ENCODE peak calls at places on chromosomes 16 and 17, in four cellular contexts. M is sigmoid colon, V is OCI-LY7, B is cardiac muscle cell. U is an unnamed sample.

GRCh38 chr16:19001788-19002187 is 18.1 kb downstream of the TMC7 start:
- DNase-seq in M (no peak), V (no peak), B (peak; percentile 15), U (no peak)

GRCh38 chr16:3254309-3254708 is 2.1 kb downstream of the MEFV start:
- DNase-seq in M (no peak), B (no peak), V (no peak), U (no peak)

GRCh38 chr17:82121660-82122629 is 23.9 kb upstream of the FASN start:
- DNase-seq in V (peak; percentile 77), B (no peak), M (no peak), U (no peak)

GRCh38 chr17:1714980-1715802 is 5.0 kb upstream of the TLCD2 start:
- DNase-seq in B (peak; percentile 96), M (peak; percentile 97), V (no peak), U (no peak)

GRCh38 chr16:87472935-87473334 is 19.9 kb downstream of the ZCCHC14 start:
- DNase-seq in B (no peak), V (no peak), M (no peak), U (no peak)

GRCh38 chr16:84763629-84764028 is 56.2 kb upstream of the CRISPLD2 start:
- DNase-seq in M (peak; percentile 43), V (no peak), B (no peak), U (no peak)

GRCh38 chr17:77455111-77455877 is 314.5 kb downstream of the SEC14L1 start:
- DNase-seq in B (peak; percentile 98), M (no peak), V (peak; percentile 57), U (no peak)

GRCh38 chr16:80723981-80724380 is 80.4 kb downstream of the CDYL2 start:
- DNase-seq in M (no peak), V (no peak), B (no peak), U (no peak)

GRCh38 chr17:43665387-43666101 is 3.8 kb upstream of the MEOX1 start:
- DNase-seq in V (no peak), B (no peak), M (no peak), U (no peak)

GRCh38 chr17:29376667-29377268 is 13.4 kb upstream of the TAOK1 start:
- DNase-seq in B (peak; percentile 91), V (no peak), M (peak; percentile 73), U (no peak)

GRCh38 chr17:53722407-53722806 is 100.3 kb upstream of the KIF2B start:
- DNase-seq in B (peak; percentile 98), M (no peak), V (no peak), U (no peak)

GRCh38 chr17:47987240-47987835 is 16.4 kb downstream of the CDK5RAP3 start:
- DNase-seq in M (peak; percentile 76), V (no peak), B (no peak), U (no peak)

GRCh38 chr16:89560413-89561194 is at the start of gene RPL13:
- DNase-seq in V (peak; percentile 97), M (peak; percentile 98), B (peak; percentile 97), U (peak; percentile 94)

GRCh38 chr16:66274335-66275110 is 92.0 kb upstream of the CDH5 start:
- DNase-seq in B (peak; percentile 71), M (peak; percentile 34), V (peak; percentile 31), U (peak; percentile 33)

GRCh38 chr16:75130150-75130771 is 13.7 kb upstream of the LDHD start:
- DNase-seq in B (no peak), M (no peak), V (no peak), U (no peak)

GRCh38 chr17:40515491-40516041 is 14.1 kb upstream of the TNS4 start:
- DNase-seq in M (peak; percentile 24), B (no peak), V (peak; percentile 16), U (no peak)

GRCh38 chr17:36721560-36722120 is 120.3 kb downstream of the MRM1 start:
- DNase-seq in V (no peak), M (no peak), B (no peak), U (no peak)
- H3K4me3 ChIP-seq in V (no peak overlapping the region), M (no peak overlapping the region), B (peak overlapping the region; percentile 17), U (peak overlapping the region; percentile 79)

DNA sequence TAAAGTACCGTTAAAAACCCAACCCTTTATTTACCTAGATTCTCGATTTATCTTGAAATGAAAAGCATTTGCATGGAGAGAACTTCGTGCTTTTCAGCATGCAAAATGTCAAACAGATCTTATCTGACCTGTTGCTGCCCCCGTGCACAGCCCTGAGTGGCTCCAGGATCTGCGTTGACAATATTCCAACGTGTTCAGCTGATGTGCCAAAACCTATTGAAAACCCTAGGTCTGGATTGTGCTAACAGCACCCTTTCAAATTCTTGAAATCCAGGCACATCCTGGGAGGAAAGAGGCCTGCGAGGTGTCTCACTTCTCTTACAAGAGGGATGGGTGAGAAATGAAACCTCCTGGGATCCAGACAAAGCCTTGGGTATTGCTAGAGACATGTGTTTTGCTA is 231.8 kb downstream of the MAP2K4 start:
- DNase-seq in V (no peak), B (no peak), M (no peak), U (no peak)
- H3K27ac ChIP-seq in V (no peak overlapping the region), B (peak overlapping the region; percentile 92), M (peak overlapping the region; percentile 74), U (no peak overlapping the region)

GRCh38 chr17:35726609-35727460 is 4.6 kb upstream of the RASL10B start:
- DNase-seq in B (peak; percentile 95), V (peak; percentile 34), M (no peak), U (no peak)

GRCh38 chr17:35725058-35725457 is 6.4 kb upstream of the RASL10B start:
- DNase-seq in M (no peak), B (no peak), V (no peak), U (no peak)

GRCh38 chr17:35723735-35724134 is 7.7 kb upstream of the RASL10B start:
- DNase-seq in M (no peak), B (no peak), V (no peak), U (no peak)

GRCh38 chr17:35727635-35728034 is 3.8 kb upstream of the RASL10B start:
- DNase-seq in B (no peak), V (no peak), M (no peak), U (no peak)

GRCh38 chr17:35725917-35726608 is 5.4 kb upstream of the RASL10B start:
- DNase-seq in V (no peak), B (no peak), M (no peak), U (no peak)
- H3K4me1 ChIP-seq in V (peaks cover 24% of the 10 kb centered on the region), B (peaks cover 65% of the 10 kb centered on the region), M (peaks cover 26% of the 10 kb centered on the region), U (peaks cover 2% of the 10 kb centered on the region)

GRCh38 chr16:57480127-57480753 is 6.1 kb downstream of the DOK4 start:
- DNase-seq in M (peak; percentile 83), V (no peak), B (peak; percentile 88), U (no peak)
- H3K4me3 ChIP-seq in M (peak overlapping the region; percentile 16), V (no peak overlapping the region), B (peak overlapping the region; percentile 100), U (no peak overlapping the region)

DNA sequence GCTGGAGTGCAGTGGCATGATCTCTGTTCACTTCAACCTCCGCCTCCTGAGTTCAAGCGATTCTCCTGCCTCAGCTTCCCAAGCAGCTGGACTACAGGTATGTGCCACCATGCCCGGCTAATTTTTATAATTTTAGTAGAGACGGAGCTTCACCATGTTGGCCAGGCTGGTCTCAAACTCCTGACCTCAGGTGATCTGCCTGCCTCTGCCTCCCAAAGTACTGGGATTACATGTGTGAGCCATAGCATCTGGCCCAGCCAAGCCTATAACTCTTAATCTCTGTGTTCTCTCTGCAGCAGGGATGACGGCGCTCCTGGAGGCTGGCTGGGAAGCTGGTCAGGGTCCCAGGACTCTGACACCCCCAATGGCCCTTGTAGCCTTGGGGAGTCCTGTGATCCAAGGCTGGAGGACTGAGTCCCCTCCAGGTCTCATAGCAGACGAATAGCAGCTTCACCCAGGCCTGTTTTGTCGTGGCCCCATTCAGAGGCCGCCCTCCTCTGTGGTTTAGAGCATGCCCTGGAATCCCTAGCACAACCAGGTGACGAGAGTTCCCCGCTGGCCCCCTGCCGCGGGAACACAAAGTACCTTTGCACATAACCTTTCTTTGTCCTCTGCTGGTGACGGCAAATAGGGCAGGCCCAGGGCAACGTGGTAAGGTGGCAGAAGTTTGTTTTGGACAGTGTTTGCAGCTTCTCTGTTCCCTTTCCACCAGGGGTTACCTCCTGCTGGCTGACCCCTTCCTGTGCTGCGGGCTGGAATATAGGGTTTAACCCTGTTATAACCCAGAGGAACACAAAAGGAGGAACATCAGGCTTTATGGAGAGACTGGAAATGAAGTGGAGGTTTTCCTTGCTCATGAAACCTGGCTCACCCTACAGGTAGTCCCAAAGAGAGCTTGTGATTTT is 43.0 kb upstream of the TOB1 start:
- DNase-seq in V (no peak), B (no peak), M (no peak), U (peak; percentile 64)
- H3K27ac ChIP-seq in V (no peak overlapping the region), B (peak overlapping the region; percentile 69), M (no peak overlapping the region), U (peak overlapping the region; percentile 82)

GRCh38 chr17:3958200-3958599 is 6.0 kb downstream of the ATP2A3 start:
- DNase-seq in V (no peak), M (no peak), B (no peak), U (no peak)
- H3K4me1 ChIP-seq in V (peaks cover 57% of the 10 kb centered on the region), M (peaks cover 3% of the 10 kb centered on the region), B (peaks cover 15% of the 10 kb centered on the region), U (peaks cover 51% of the 10 kb centered on the region)

GRCh38 chr16:1300664-1301476 is 8.6 kb upstream of the UBE2I start:
- DNase-seq in B (peak; percentile 62), V (peak; percentile 69), M (no peak), U (peak; percentile 71)
- H3K4me3 ChIP-seq in B (no peak overlapping the region), V (peak overlapping the region; percentile 24), M (no peak overlapping the region), U (no peak overlapping the region)

GRCh38 chr17:45225964-45226530 is 4.4 kb downstream of the FMNL1 start:
- DNase-seq in V (peak; percentile 98), B (no peak), M (peak; percentile 86), U (peak; percentile 94)
- H3K27ac ChIP-seq in V (peak overlapping the region; percentile 97), B (no peak overlapping the region), M (peak overlapping the region; percentile 72), U (peak overlapping the region; percentile 98)